ENCODE peak calls at places on chromosomes 6 and 20, in six cellular contexts. One of them, this sample, is unnamed.

GRCh38 chr6:110415297-110415916 is at the start of gene DDO:
- DNase-seq in GM12878: no peak
- DNase-seq in GM12891: no peak
- DNase-seq in HepG2: peak; percentile 86
- DNase-seq in K562: no peak
- DNase-seq in H1: no peak
- DNase-seq in this sample: no peak

GRCh38 chr6:146697921-146698320 is 99.1 kb downstream of the ADGB start:
- DNase-seq in GM12878: no peak
- DNase-seq in GM12891: no peak
- DNase-seq in K562: no peak
- DNase-seq in H1: no peak
- DNase-seq in HepG2: no peak
- DNase-seq in this sample: no peak

GRCh38 chr6:35392111-35392702 is 49.8 kb downstream of the PPARD start:
- DNase-seq in GM12891: no peak
- DNase-seq in GM12878: no peak
- DNase-seq in HepG2: peak; percentile 39
- DNase-seq in K562: no peak
- DNase-seq in H1: no peak
- DNase-seq in this sample: no peak

GRCh38 chr20:41005361-41005729 is 23.3 kb upstream of the TOP1 start:
- DNase-seq in HepG2: no peak
- DNase-seq in GM12891: no peak
- DNase-seq in GM12878: no peak
- DNase-seq in H1: no peak
- DNase-seq in K562: peak; percentile 51
- DNase-seq in this sample: no peak

GRCh38 chr6:87340230-87340629 is 4.4 kb upstream of the C6orf163 start:
- DNase-seq in H1: no peak
- DNase-seq in K562: peak; percentile 31
- DNase-seq in GM12878: no peak
- DNase-seq in HepG2: no peak
- DNase-seq in GM12891: no peak
- DNase-seq in this sample: no peak

GRCh38 chr6:112237066-112237465 is 17.3 kb downstream of the LAMA4 start:
- DNase-seq in H1: no peak
- DNase-seq in GM12891: no peak
- DNase-seq in K562: no peak
- DNase-seq in HepG2: no peak
- DNase-seq in GM12878: no peak
- DNase-seq in this sample: no peak

GRCh38 chr6:91305755-91306154 is 718.9 kb upstream of the MAP3K7 start:
- DNase-seq in GM12878: no peak
- DNase-seq in HepG2: no peak
- DNase-seq in H1: no peak
- DNase-seq in K562: no peak
- DNase-seq in GM12891: no peak
- DNase-seq in this sample: no peak

GRCh38 chr6:165439928-165440554 is 130.6 kb upstream of the C6orf118 start:
- DNase-seq in H1: no peak
- DNase-seq in GM12878: no peak
- DNase-seq in K562: peak; percentile 20
- DNase-seq in GM12891: peak; percentile 1
- DNase-seq in HepG2: peak; percentile 21
- DNase-seq in this sample: no peak

GRCh38 chr6:53770690-53771320 is 24.0 kb upstream of the LRRC1 start:
- DNase-seq in K562: no peak
- DNase-seq in GM12878: no peak
- DNase-seq in HepG2: no peak
- DNase-seq in H1: no peak
- DNase-seq in GM12891: no peak
- DNase-seq in this sample: no peak

GRCh38 chr6:1400126-1400850 is 10.9 kb downstream of the FOXF2 start:
- DNase-seq in H1: no peak
- DNase-seq in K562: no peak
- DNase-seq in GM12878: no peak
- DNase-seq in HepG2: no peak
- DNase-seq in GM12891: no peak
- DNase-seq in this sample: no peak

GRCh38 chr6:42120895-42121865 is 21.2 kb downstream of the C6orf132 start:
- DNase-seq in HepG2: no peak
- DNase-seq in H1: no peak
- DNase-seq in GM12891: no peak
- DNase-seq in GM12878: no peak
- DNase-seq in K562: no peak
- DNase-seq in this sample: no peak

GRCh38 chr6:157893238-157893637 is 70.2 kb downstream of the SNX9 start:
- DNase-seq in GM12878: no peak
- DNase-seq in H1: no peak
- DNase-seq in GM12891: no peak
- DNase-seq in HepG2: no peak
- DNase-seq in K562: no peak
- DNase-seq in this sample: no peak

GRCh38 chr6:166106076-166106686 is 61.5 kb downstream of the TBXT start:
- DNase-seq in GM12891: peak; percentile 37
- DNase-seq in K562: peak; percentile 75
- DNase-seq in H1: no peak
- DNase-seq in HepG2: peak; percentile 50
- DNase-seq in GM12878: peak; percentile 36
- DNase-seq in this sample: no peak

GRCh38 chr6:130182466-130182865 is 40.3 kb downstream of the SAMD3 start:
- DNase-seq in GM12891: no peak
- DNase-seq in H1: no peak
- DNase-seq in GM12878: no peak
- DNase-seq in K562: no peak
- DNase-seq in HepG2: no peak
- DNase-seq in this sample: no peak

GRCh38 chr20:53974785-53975555 is 95.4 kb downstream of the BCAS1 start:
- DNase-seq in K562: no peak
- DNase-seq in H1: no peak
- DNase-seq in HepG2: no peak
- DNase-seq in GM12891: no peak
- DNase-seq in GM12878: no peak
- DNase-seq in this sample: no peak

GRCh38 chr6:56860466-56860865 is 94.4 kb upstream of the BEND6 start:
- DNase-seq in GM12891: no peak
- DNase-seq in H1: no peak
- DNase-seq in K562: no peak
- DNase-seq in GM12878: no peak
- DNase-seq in HepG2: no peak
- DNase-seq in this sample: no peak

GRCh38 chr20:59640267-59640666 is 35.9 kb downstream of the PHACTR3 start:
- DNase-seq in GM12878: no peak
- DNase-seq in HepG2: no peak
- DNase-seq in H1: no peak
- DNase-seq in K562: no peak
- DNase-seq in GM12891: no peak
- DNase-seq in this sample: no peak

GRCh38 chr20:9220874-9221547 is 152.1 kb downstream of the PLCB4 start:
- DNase-seq in GM12878: no peak
- DNase-seq in H1: no peak
- DNase-seq in GM12891: no peak
- DNase-seq in K562: no peak
- DNase-seq in HepG2: no peak
- DNase-seq in this sample: no peak

GRCh38 chr6:134295953-134296553 is 21.9 kb downstream of the SGK1 start:
- DNase-seq in HepG2: peak; percentile 54
- DNase-seq in H1: no peak
- DNase-seq in GM12891: no peak
- DNase-seq in K562: peak; percentile 91
- DNase-seq in GM12878: no peak
- DNase-seq in this sample: no peak
- TF ChIP-seq POLR2A in HepG2: no peak
- TF ChIP-seq POLR2A in H1: no peak
- TF ChIP-seq POLR2A in GM12891: no peak
- TF ChIP-seq POLR2A in K562: no peak
- TF ChIP-seq POLR2A in GM12878: no peak
- TF ChIP-seq POLR2A in this sample: no peak

DNA sequence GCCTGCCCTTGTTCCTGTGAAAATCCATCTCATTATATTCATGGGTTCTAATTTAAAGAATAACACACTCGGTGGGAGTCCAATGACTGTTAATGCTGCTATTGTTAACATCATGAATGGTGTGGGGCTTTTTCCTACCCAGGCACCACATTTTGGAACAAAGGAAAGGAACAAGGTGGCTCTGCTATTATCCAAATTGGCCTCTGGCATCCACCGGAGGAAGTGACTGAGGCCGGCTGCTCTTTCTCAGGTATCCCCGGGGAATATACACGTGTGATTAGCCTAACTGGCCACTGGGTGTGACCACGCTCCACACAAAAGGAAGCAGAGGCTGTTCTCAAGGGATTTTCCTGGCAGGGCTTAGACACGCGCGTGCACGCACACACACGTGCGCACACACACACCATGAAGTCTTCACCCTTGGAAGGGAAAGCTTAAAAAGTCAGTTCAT is 601.2 kb upstream of the ARID1B start:
- DNase-seq in K562: no peak
- DNase-seq in H1: peak; percentile 73
- DNase-seq in GM12878: no peak
- DNase-seq in HepG2: peak; percentile 8
- DNase-seq in GM12891: no peak
- DNase-seq in this sample: no peak
- TF ChIP-seq POLR2AphosphoS5 in K562: no peak
- TF ChIP-seq POLR2AphosphoS5 in H1: no peak
- TF ChIP-seq POLR2AphosphoS5 in GM12878: no peak
- TF ChIP-seq POLR2AphosphoS5 in HepG2: no peak
- TF ChIP-seq POLR2AphosphoS5 in GM12891: no peak
- TF ChIP-seq POLR2AphosphoS5 in this sample: no peak

GRCh38 chr6:108874470-108875160 is 26.4 kb downstream of the ARMC2 start:
- DNase-seq in H1: no peak
- DNase-seq in GM12878: peak; percentile 51
- DNase-seq in K562: no peak
- DNase-seq in GM12891: peak; percentile 14
- DNase-seq in HepG2: no peak
- DNase-seq in this sample: peak; percentile 25

GRCh38 chr6:108878942-108879341 is 30.7 kb downstream of the ARMC2 start:
- DNase-seq in HepG2: no peak
- DNase-seq in H1: no peak
- DNase-seq in GM12891: no peak
- DNase-seq in K562: no peak
- DNase-seq in GM12878: no peak
- DNase-seq in this sample: no peak

GRCh38 chr6:108873971-108874370 is 25.7 kb downstream of the ARMC2 start:
- DNase-seq in GM12891: no peak
- DNase-seq in H1: no peak
- DNase-seq in HepG2: no peak
- DNase-seq in K562: no peak
- DNase-seq in GM12878: no peak
- DNase-seq in this sample: no peak

GRCh38 chr6:108875161-108875555 is 26.9 kb downstream of the ARMC2 start:
- DNase-seq in HepG2: no peak
- DNase-seq in GM12891: no peak
- DNase-seq in K562: no peak
- DNase-seq in H1: no peak
- DNase-seq in GM12878: no peak
- DNase-seq in this sample: no peak

DNA sequence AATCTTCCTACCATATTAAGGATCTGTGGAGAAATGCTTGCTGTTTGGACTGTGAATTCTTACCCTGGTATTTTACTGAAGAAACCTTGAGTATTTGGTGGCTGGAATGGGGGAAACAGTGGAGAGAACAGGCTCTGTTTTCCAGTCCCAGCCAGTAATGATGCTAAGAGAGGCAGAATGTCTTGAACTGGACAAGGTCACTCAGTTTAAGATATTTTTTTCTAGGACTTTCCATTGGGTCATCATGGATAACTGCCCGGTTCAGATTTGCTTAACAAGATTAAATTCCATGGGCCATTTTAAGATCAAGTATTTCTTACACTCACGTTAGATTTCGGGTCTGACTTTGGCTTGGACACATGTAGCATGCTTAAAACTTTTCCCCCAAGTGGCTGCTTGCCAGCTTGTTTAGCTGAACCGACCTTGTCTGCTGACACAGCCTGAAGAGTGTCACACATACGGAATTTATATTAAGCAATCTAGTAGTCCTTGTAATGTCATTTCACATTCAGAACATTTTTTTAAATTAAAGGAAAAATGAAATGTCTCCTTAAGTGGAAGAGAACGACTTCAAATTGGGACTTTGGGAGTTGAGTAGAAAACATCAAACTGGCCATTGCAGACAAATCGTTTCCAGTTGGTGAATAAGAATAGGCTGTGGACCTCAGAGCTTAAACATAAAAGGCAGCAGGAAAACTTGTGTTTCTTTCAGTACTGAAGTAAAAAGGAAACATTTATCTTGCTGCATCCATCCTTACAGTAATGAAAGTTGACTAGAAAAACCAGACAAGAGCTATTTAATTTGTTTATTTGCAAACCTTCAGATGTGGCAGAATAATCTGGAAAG is 28.9 kb downstream of the ARMC2 start:
- DNase-seq in H1: no peak
- DNase-seq in K562: no peak
- DNase-seq in GM12891: no peak
- DNase-seq in HepG2: no peak
- DNase-seq in GM12878: no peak
- DNase-seq in this sample: no peak
- TF ChIP-seq TAF1 in H1: no peak
- TF ChIP-seq TAF1 in K562: no peak
- TF ChIP-seq TAF1 in GM12891: no peak
- TF ChIP-seq TAF1 in HepG2: no peak
- TF ChIP-seq TAF1 in GM12878: no peak
- TF ChIP-seq TAF1 in this sample: no peak

GRCh38 chr6:76774750-76775396 is 688.4 kb downstream of the HTR1B start:
- DNase-seq in HepG2: no peak
- DNase-seq in H1: no peak
- DNase-seq in GM12891: no peak
- DNase-seq in K562: no peak
- DNase-seq in GM12878: no peak
- DNase-seq in this sample: no peak
- TF ChIP-seq POLR2A in HepG2: no peak
- TF ChIP-seq POLR2A in H1: no peak
- TF ChIP-seq POLR2A in GM12891: no peak
- TF ChIP-seq POLR2A in K562: no peak
- TF ChIP-seq POLR2A in GM12878: no peak
- TF ChIP-seq POLR2A in this sample: no peak

This sample was measured in GM12892.